ENCODE peak calls at places on chromosomes 12 and 14, in seven cellular contexts. H is dorsolateral prefrontal cortex, J is transverse colon, V is AG09319, O is upper lobe of right lung, C is endothelial cell, I is neural crest cell. L is an unnamed sample.

GRCh38 chr12:30754383-30754749 is 385 bp downstream of the CAPRIN2 start:
- DNase-seq in O (no peak), H (peak; percentile 29), I (no peak), J (no peak), C (no peak), V (no peak), L (no peak)

GRCh38 chr12:52903285-52903854 is 1.5 kb downstream of the KRT8 start:
- DNase-seq in H (peak; percentile 39), O (peak; percentile 91), V (no peak), J (peak; percentile 83), C (peak; percentile 90), I (peak; percentile 80), L (peak; percentile 85)

GRCh38 chr14:50763386-50764007 is 67.5 kb downstream of the NIN start:
- DNase-seq in I (no peak), O (no peak), J (no peak), V (peak; percentile 85), C (no peak), H (no peak), L (no peak)

GRCh38 chr14:89625208-89625987 is 208.4 kb upstream of the FOXN3 start:
- DNase-seq in V (no peak), I (no peak), J (no peak), C (no peak), H (no peak), O (no peak), L (no peak)

GRCh38 chr12:15206338-15206737 is 14.9 kb downstream of the RERG start:
- DNase-seq in I (no peak), C (no peak), V (no peak), J (no peak), O (no peak), H (no peak), L (no peak)

GRCh38 chr14:68458840-68459469 is 333.9 kb downstream of the ZFP36L1 start:
- DNase-seq in J (peak; percentile 49), C (peak; percentile 28), I (no peak), H (no peak), O (peak; percentile 66), V (peak; percentile 71), L (no peak)

GRCh38 chr12:92539966-92540791 is 162.6 kb upstream of the PLEKHG7 start:
- DNase-seq in H (no peak), I (peak; percentile 12), O (no peak), C (no peak), J (no peak), V (no peak), L (no peak)

GRCh38 chr14:96255501-96256366 is at the start of gene BDKRB1:
- DNase-seq in I (no peak), C (no peak), J (no peak), H (no peak), V (peak; percentile 73), O (no peak), L (no peak)

GRCh38 chr12:13033266-13033875 is 10.8 kb upstream of the FAM234B start:
- DNase-seq in H (no peak), C (no peak), V (no peak), I (no peak), O (no peak), J (no peak), L (no peak)

GRCh38 chr14:51836417-51836816 is 24.0 kb upstream of the GNG2 start:
- DNase-seq in C (no peak), V (no peak), I (no peak), H (no peak), O (no peak), J (no peak), L (no peak)

GRCh38 chr14:21241218-21241819 is 27.9 kb downstream of the HNRNPC start:
- DNase-seq in V (no peak), C (no peak), H (no peak), O (no peak), I (no peak), J (no peak), L (no peak)
- TF ChIP-seq CTCF in V (peak; percentile 33), C (peak; percentile 62), H (peak; percentile 44), O (peak; percentile 47), I (peak; percentile 65), J (peak; percentile 29), L (peak; percentile 36)

GRCh38 chr12:40314927-40315326 is 90.1 kb downstream of the LRRK2 start:
- DNase-seq in O (no peak), C (no peak), J (no peak), I (no peak), H (no peak), V (no peak), L (no peak)

GRCh38 chr12:40315375-40315774 is 90.6 kb downstream of the LRRK2 start:
- DNase-seq in I (no peak), O (no peak), J (no peak), H (no peak), C (no peak), V (no peak), L (no peak)

GRCh38 chr12:40312196-40312595 is 87.4 kb downstream of the LRRK2 start:
- DNase-seq in J (no peak), C (no peak), H (no peak), V (no peak), O (no peak), I (no peak), L (no peak)

GRCh38 chr12:40313928-40314327 is 89.1 kb downstream of the LRRK2 start:
- DNase-seq in C (no peak), I (no peak), O (no peak), V (no peak), H (no peak), J (no peak), L (peak; percentile 6)

GRCh38 chr12:40312982-40313576 is 88.3 kb downstream of the LRRK2 start:
- DNase-seq in H (no peak), J (no peak), C (no peak), O (no peak), V (peak; percentile 4), I (no peak), L (no peak)
- TF ChIP-seq CTCF in H (peak; percentile 57), J (no peak), C (peak; percentile 45), O (no peak), V (peak; percentile 63), I (peak; percentile 76), L (peak; percentile 37)

GRCh38 chr14:38405851-38406630 is 150.1 kb upstream of the CLEC14A start:
- DNase-seq in H (no peak), O (no peak), V (no peak), C (no peak), I (no peak), J (no peak), L (no peak)

GRCh38 chr14:38400751-38401150 is 144.9 kb upstream of the CLEC14A start:
- DNase-seq in V (no peak), H (no peak), J (no peak), C (no peak), O (no peak), I (no peak), L (no peak)

GRCh38 chr14:38404100-38404541 is 148.2 kb upstream of the CLEC14A start:
- DNase-seq in J (no peak), C (no peak), O (no peak), V (peak; percentile 12), H (no peak), I (no peak), L (no peak)

GRCh38 chr14:38409081-38409705 is 153.3 kb upstream of the CLEC14A start:
- DNase-seq in I (no peak), H (no peak), C (no peak), V (no peak), O (no peak), J (no peak), L (no peak)

GRCh38 chr14:38404616-38405015 is 148.7 kb upstream of the CLEC14A start:
- DNase-seq in H (no peak), V (no peak), J (no peak), I (no peak), C (no peak), O (no peak), L (no peak)
- TF ChIP-seq CTCF in H (no peak), V (no peak), J (no peak), I (no peak), C (no peak), O (no peak), L (no peak)

DNA sequence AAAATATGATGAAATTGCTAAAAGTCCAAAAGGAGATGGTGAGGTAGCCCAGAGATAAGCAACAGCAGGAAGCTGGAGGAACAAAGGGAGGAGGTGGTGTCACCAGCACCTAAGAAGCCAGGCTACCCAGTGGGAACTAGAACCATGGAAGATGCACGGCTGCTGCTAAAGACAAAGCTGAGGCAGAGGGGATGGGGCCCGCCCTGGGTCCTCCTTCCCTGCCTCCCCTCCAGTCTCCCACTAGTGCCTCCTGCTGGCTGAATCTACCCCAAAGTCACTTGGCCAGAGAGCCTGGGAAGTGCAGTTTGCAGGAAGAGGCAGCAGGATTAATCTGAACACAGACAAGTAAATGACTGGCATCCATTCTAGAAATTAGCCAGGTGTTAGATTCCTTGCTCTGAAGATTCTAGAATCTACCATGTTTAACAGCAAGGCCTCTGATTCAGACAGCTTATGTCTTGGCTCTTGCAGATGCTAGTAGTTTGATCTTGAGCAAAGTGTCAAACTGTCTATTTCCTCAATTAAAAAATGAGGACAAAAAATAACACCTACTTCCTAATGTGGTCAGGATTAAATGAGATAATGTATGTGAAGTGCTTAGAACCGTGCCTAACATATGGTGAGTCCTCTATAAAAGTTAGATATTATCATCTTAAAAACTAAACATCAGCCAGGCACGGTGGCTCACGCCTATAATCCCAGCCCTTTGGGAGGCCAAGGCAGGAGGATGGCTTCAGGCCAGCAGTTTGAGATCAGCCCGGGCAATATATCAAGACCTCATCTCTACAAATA is 5.9 kb upstream of the LRP10 start:
- DNase-seq in V (no peak), H (no peak), I (no peak), J (no peak), O (no peak), C (peak; percentile 30), L (peak; percentile 15)
- TF ChIP-seq CTCF in V (peak; percentile 13), H (no peak), I (peak; percentile 30), J (no peak), O (peak; percentile 16), C (no peak), L (peak; percentile 44)

DNA sequence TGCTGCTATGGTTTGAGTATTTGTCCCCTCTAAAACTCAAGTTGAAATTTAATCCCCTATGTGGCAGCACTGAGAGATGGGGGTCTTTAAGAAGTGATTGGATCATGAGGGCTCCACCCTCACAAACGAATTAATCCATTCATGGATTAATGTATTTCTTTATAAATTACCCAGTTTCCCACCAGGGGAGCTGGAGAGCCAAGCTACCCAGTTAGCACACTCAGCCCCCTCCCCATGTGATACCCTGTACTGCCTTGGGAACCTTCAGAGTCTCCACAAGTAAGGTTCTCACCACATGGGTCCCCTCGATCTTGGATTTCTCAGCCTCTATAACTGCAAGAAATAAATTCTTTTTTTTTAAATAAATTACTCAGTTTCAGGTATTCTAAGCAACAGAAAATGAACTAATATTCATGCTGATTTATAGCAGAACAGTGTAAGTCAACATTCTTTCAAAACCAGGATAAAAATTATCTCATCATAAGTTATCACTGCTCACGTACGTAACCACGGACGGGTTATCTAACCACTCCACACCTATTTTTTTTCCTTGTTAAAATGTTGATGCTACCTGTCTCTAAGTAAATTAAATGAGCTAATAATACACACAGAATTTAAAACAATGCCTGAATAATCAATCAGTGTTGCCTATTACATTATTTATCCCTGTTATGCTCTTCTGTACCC is 3.6 kb downstream of the NAP1L1 start:
- DNase-seq in C (peak; percentile 22), O (no peak), V (no peak), H (no peak), J (no peak), I (no peak), L (no peak)
- TF ChIP-seq CTCF in C (no peak), O (no peak), V (no peak), H (no peak), J (no peak), I (peak; percentile 48), L (peak; percentile 26)

DNA sequence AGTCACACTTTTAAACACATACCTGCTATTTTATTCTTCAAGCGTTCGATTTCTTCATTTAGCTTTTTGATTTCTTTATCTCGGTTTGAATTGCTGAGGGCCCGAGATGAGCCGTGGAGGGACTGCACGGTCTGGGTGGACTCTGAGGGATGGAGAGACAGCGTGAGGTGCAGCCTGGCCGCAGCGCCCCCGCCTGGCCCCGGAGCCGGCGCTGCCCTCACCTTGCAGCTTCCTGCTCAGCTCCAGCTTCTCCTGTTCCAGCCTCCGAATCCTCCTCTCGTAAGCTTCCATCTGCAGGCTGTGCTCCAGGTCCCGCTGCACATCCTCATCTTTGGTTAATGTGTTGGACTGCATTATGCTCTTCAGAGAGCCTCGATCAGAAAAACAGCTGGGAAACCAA is 53.2 kb downstream of the AMN start:
- DNase-seq in I (no peak), C (no peak), V (no peak), J (no peak), H (no peak), O (no peak), L (no peak)
- TF ChIP-seq CTCF in I (no peak), C (no peak), V (no peak), J (no peak), H (no peak), O (no peak), L (no peak)

L was measured in GM13977.